ENCODE peak calls at places on chromosomes 4 and X, in five cellular contexts. S is GM23248, X is Karpas-422, R is K562, T is MM.1S. M is an unnamed sample. For H3K4me1 and H3K9me3, the result is how much of the 10 kb centered on the place peaks cover.

GRCh38 chr4:10260777-10261176 is 144.2 kb upstream of the WDR1 start:
- DNase-seq in S (peak), T (no peak), X (no peak), R (peak), M (peak)

GRCh38 chrX:70552174-70552704 is 107.6 kb downstream of the DLG3 start:
- DNase-seq in T (no peak), R (no peak), S (no peak), X (no peak), M (no peak)

GRCh38 chr4:8398347-8398746 is 42.2 kb downstream of the ACOX3 start:
- DNase-seq in X (no peak), S (no peak), R (no peak), T (no peak), M (peak)

GRCh38 chrX:24153175-24153795 is 3.8 kb downstream of the ZFX start:
- DNase-seq in R (no peak), X (peak), T (no peak), S (peak), M (peak)

GRCh38 chr4:121846662-121847061 is 23.0 kb upstream of the CCNA2 start:
- DNase-seq in T (no peak), X (no peak), S (no peak), R (no peak), M (no peak)

GRCh38 chrX:77264490-77264889 is 182.7 kb upstream of the FGF16 start:
- DNase-seq in X (no peak), T (no peak), S (no peak), R (no peak), M (no peak)

GRCh38 chr4:64911846-64912245 is 502.6 kb upstream of the TECRL start:
- DNase-seq in S (no peak), X (no peak), T (no peak), R (no peak), M (no peak)

GRCh38 chrX:30653415-30654131 is at the start of gene GK:
- DNase-seq in T (peak), R (peak), S (peak), X (peak), M (peak)

GRCh38 chrX:115284877-115285276 is 4.6 kb upstream of the LUZP4 start:
- DNase-seq in X (no peak), T (no peak), R (no peak), S (no peak), M (no peak)

GRCh38 chr4:77344784-77345183 is 187.8 kb downstream of the CCNG2 start:
- DNase-seq in S (no peak), X (no peak), T (peak), R (no peak), M (no peak)

GRCh38 chrX:68835104-68835442 is 6.3 kb downstream of the EFNB1 start:
- DNase-seq in X (no peak), T (no peak), S (no peak), R (no peak), M (no peak)

GRCh38 chrX:46572295-46572936 is 1.1 kb upstream of the CHST7 start:
- DNase-seq in X (peak), S (peak), R (peak), T (peak), M (peak)

GRCh38 chrX:95044331-95044730 is 1370.3 kb downstream of the FAM133A start:
- DNase-seq in T (no peak), X (no peak), S (no peak), R (no peak), M (no peak)

GRCh38 chr4:74039065-74039763 is 725 bp upstream of the CXCL3 start:
- DNase-seq in T (no peak), S (peak), X (no peak), R (no peak), M (no peak)

GRCh38 chr4:151885123-151885522 is 124.3 kb upstream of the GATB start:
- DNase-seq in S (no peak), X (no peak), T (no peak), R (no peak), M (no peak)

GRCh38 chr4:119697887-119698393 is 69.3 kb upstream of the PDE5A start:
- DNase-seq in S (no peak), X (no peak), T (no peak), R (no peak), M (no peak)
- H3K4me1 ChIP-seq in S (under half), X (under half), T (under half), R (under half), M (under half)

GRCh38 chr4:37960098-37960497 is at the start of gene PTTG2:
- DNase-seq in S (no peak), X (peak), R (no peak), T (no peak), M (no peak)
- H3K4me2 ChIP-seq in S (no peak), X (no peak), R (no peak), T (no peak), M (no peak)

DNA sequence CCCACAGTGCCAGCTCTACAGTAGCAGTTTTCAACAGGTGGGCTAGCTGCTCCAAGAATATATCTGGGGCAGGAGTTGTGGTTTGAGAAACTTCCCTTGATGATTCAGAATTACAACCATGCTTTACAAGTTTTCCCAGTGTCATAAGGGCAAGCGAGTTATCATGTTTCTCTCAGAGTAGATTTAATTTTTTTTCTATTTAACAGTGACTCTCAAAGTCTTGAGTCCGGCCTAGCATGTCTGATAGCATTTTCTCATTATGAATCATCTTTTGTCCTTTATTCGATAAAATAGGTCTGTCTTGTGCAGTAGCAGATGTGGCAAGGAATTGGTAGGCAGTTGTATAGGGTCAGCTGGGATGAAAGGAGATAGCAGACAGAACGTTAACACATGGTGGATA is 62.2 kb upstream of the SPANXD start:
- DNase-seq in S (no peak), R (no peak), T (no peak), X (no peak), M (no peak)
- H3K9me3 ChIP-seq in S (under half), R (under half), T (under half), X (under half), M (under half)

DNA sequence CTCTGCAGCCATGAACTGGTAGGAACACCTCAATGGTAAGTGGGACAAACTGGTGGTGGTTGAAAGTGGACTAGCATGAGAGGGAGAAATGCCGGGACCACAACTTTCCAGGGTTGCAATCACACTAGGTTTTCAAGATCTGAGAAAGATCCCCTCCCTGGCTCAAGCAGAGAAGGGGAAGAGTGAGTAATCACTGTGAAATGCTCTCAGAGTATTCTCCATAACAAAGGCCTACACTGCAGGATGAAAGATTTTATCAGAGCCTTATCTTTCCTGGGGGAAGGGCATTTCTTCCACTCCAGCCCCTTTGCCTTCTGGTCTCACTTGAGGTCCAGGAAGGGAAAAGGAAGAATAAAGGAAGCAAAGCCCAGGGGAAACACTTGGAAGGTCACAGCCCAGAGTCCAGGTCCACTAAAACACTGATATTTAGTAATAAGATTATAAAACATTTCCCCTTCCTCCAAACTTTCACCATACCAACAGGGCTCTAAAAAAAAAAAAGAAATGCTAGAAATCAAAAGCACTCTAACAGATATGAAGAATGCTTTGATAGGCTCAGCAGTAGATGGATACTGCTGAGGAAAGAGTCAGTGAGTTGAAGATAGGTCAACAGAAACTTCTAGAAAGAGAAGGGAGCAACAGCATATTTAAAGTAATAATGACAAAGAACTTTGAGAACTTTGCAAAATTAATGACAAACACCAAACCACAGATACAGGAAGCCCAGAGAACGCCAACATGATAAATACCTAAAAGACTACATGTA is 95.9 kb downstream of the WDFY3 start:
- DNase-seq in X (no peak), S (peak), R (no peak), T (no peak), M (no peak)
- H3K4me1 ChIP-seq in X (under half), S (under half), R (under half), T (under half), M (under half)

M was measured in OCI-LY7.